ENCODE peak calls at places on chromosomes 7 and 10, in nine cellular contexts. A is right lobe of liver, D is IMR-90, H is progenitor cell of endocrine pancreas, R is SK-N-SH, Q is mesothelial cell of epicardium, Z is cardiac fibroblast, L is fibroblast of mammary gland, M is upper lobe of right lung. S is an unnamed sample.

GRCh38 chr7:141651417-141651816 is 50.5 kb downstream of the DENND11 start:
- DNase-seq in A (no peak), D (no peak), H (no peak), R (no peak), Q (no peak), Z (no peak), L (no peak), M (no peak), S (no peak)

GRCh38 chr10:94630017-94630688 is 53.4 kb upstream of the CYP2C18 start:
- DNase-seq in A (no peak), D (peak; percentile 12), H (no peak), R (peak; percentile 23), Q (no peak), Z (peak; percentile 46), L (peak; percentile 32), M (no peak), S (no peak)

GRCh38 chr7:50771120-50772002 is 11.3 kb downstream of the GRB10 start:
- DNase-seq in A (peak; percentile 67), D (no peak), H (no peak), R (no peak), Q (no peak), Z (no peak), L (no peak), M (no peak), S (no peak)

GRCh38 chr7:155594961-155595366 is 48.6 kb upstream of the CNPY1 start:
- DNase-seq in A (peak; percentile 68), D (no peak), H (no peak), R (no peak), Q (no peak), Z (no peak), L (no peak), M (no peak), S (no peak)

GRCh38 chr7:22762866-22763265 is 35.9 kb downstream of the IL6 start:
- DNase-seq in A (no peak), D (no peak), H (no peak), R (no peak), Q (no peak), Z (no peak), L (no peak), M (no peak), S (no peak)

GRCh38 chr7:98206451-98207330 is 4.5 kb upstream of the BHLHA15 start:
- DNase-seq in A (no peak), D (no peak), H (no peak), R (no peak), Q (no peak), Z (no peak), L (no peak), M (peak; percentile 60), S (no peak)

GRCh38 chr10:77609781-77610272 is 27.8 kb downstream of the KCNMA1 start:
- DNase-seq in A (no peak), D (peak; percentile 80), H (no peak), R (no peak), Q (no peak), Z (peak; percentile 76), L (peak; percentile 39), M (no peak), S (no peak)

GRCh38 chr10:99930731-99931550 is 78.8 kb downstream of the DNMBP start:
- DNase-seq in A (no peak), D (peak; percentile 44), H (peak; percentile 82), R (no peak), Q (peak; percentile 42), Z (no peak), L (no peak), M (no peak), S (no peak)

GRCh38 chr10:21402606-21403083 is 122.8 kb downstream of the SKIDA1 start:
- DNase-seq in A (no peak), D (peak; percentile 49), H (no peak), R (no peak), Q (no peak), Z (peak; percentile 80), L (peak; percentile 56), M (no peak), S (no peak)

GRCh38 chr7:22837308-22837707 is 14.7 kb upstream of the TOMM7 start:
- DNase-seq in A (no peak), D (no peak), H (no peak), R (no peak), Q (no peak), Z (no peak), L (no peak), M (no peak), S (no peak)

GRCh38 chr10:84845628-84846261 is 517.4 kb downstream of the CCSER2 start:
- DNase-seq in A (peak; percentile 54), D (no peak), H (no peak), R (peak; percentile 50), Q (no peak), Z (no peak), L (no peak), M (no peak), S (no peak)

GRCh38 chr10:35447693-35448407 is 111.5 kb downstream of the CCNY start:
- DNase-seq in A (no peak), D (peak; percentile 72), H (no peak), R (peak; percentile 40), Q (no peak), Z (peak; percentile 90), L (peak; percentile 51), M (no peak), S (no peak)

GRCh38 chr7:130732980-130733865 is 784 bp downstream of the KLF14 start:
- DNase-seq in A (peak; percentile 35), D (peak; percentile 1), H (peak; percentile 45), R (peak; percentile 84), Q (peak; percentile 19), Z (no peak), L (peak; percentile 10), M (peak; percentile 64), S (no peak)
- TF ChIP-seq CTCF in A (no peak), D (no peak), H (peak; percentile 31), R (peak; percentile 34), Q (no peak), Z (no peak), L (no peak), M (no peak), S (no peak)

DNA sequence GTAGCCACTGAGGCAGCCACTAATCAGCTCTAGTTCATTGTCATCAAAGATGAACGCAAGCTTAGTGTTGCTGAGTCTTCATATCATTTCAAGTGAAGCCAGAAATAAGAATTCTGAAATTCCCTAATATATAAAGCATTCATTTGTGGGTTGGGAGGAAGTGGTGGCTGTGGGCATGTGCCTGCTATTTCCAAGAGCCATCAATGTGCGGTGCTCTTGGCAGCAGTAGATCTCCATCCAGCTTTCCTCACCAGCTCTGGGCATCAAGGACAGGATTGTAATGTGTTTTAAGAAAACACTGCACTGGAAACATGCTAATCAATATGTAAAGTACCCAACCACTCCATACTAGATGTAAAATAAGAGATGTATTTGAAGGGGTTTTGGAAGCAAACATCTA is 202.5 kb upstream of the AHR start:
- DNase-seq in A (no peak), D (no peak), H (no peak), R (no peak), Q (no peak), Z (no peak), L (no peak), M (no peak), S (no peak)
- TF ChIP-seq CTCF in A (no peak), D (no peak), H (no peak), R (no peak), Q (no peak), Z (no peak), L (no peak), M (no peak), S (no peak)

GRCh38 chr7:105439174-105439893 is 50.6 kb upstream of the SRPK2 start:
- DNase-seq in A (no peak), D (peak; percentile 86), H (no peak), R (peak; percentile 32), Q (no peak), Z (peak; percentile 78), L (peak; percentile 68), M (peak; percentile 39), S (no peak)
- TF ChIP-seq CTCF in A (no peak), D (peak; percentile 34), H (no peak), R (peak; percentile 35), Q (no peak), Z (no peak), L (no peak), M (no peak), S (no peak)

DNA sequence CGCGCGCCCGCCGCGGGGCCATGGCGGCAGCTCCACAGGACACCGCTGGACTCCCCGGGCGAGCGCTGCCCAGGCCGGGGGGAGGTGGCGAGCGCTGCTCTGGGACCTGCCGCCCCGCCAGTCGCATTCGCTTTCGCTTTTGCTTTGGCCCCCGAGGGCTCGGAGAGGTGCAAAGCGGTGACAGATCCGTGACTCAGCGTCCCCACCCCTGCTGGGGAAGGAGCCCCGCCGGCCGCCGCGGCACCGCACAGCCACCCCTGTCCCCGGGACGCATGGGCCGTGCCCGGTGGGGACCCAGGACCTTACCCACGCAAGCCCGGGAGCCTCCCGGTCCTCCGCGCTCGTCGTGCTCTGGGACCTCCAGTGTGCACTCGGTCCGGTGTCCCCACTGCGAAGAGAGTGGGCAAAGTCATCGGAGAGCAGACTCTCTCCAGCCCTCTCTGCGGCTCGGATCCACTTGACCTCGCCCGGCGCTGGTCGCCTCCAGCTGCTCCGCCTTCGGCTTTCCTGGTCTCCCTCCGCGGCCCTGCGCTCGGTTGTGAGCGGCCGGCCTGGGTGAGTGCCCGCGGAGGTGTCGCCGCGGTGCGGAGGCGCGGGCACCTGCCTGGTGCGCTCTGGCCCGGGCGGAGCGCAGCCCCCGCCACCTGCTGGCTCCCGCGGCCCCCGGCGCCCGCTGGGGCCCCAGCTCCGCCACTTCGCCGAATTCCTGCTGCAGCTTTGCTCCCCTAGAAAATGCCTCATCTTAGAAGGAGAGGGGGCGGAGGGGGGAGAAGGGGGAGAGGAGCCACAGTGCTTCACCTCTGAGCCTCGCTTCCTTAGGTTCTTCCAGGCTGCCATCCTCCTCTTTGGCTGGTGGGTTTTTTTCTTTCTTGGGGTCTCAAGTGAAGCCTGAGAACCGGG is at the start of gene IL15RA:
- DNase-seq in A (peak; percentile 94), D (peak; percentile 72), H (peak; percentile 47), R (peak; percentile 75), Q (no peak), Z (peak; percentile 64), L (peak; percentile 55), M (peak; percentile 91), S (peak; percentile 60)
- TF ChIP-seq CTCF in A (peak; percentile 25), D (peak; percentile 9), H (peak; percentile 18), R (no peak), Q (no peak), Z (no peak), L (no peak), M (no peak), S (no peak)

GRCh38 chr10:60611291-60611747 is 167.0 kb upstream of the CDK1 start:
- DNase-seq in A (no peak), D (peak; percentile 71), H (no peak), R (no peak), Q (no peak), Z (peak; percentile 56), L (peak; percentile 83), M (no peak), S (no peak)
- TF ChIP-seq CTCF in A (no peak), D (no peak), H (no peak), R (no peak), Q (no peak), Z (no peak), L (no peak), M (no peak), S (no peak)